ENCODE peak calls at places on chromosome 10, in four cellular contexts. S is HCT116, A is GM23338, D is HepG2. Q is an unnamed sample.

GRCh38 chr10:104264783-104265182 is 4.2 kb upstream of the GSTO2 start:
- DNase-seq in S (no peak), A (no peak), D (no peak), Q (no peak)

GRCh38 chr10:12594448-12594944 is 245.1 kb downstream of the CAMK1D start:
- DNase-seq in S (no peak), A (no peak), D (no peak), Q (no peak)

GRCh38 chr10:132631348-132631735 is 93.8 kb downstream of the INPP5A start:
- DNase-seq in S (no peak), A (no peak), D (no peak), Q (no peak)

GRCh38 chr10:72250666-72251065 is 23.1 kb upstream of the DDIT4 start:
- DNase-seq in S (no peak), A (no peak), D (no peak), Q (no peak)

GRCh38 chr10:24331457-24331856 is 122.5 kb downstream of the KIAA1217 start:
- DNase-seq in S (no peak), A (peak), D (no peak), Q (no peak)

GRCh38 chr10:83476211-83476610 is 663.1 kb upstream of the GHITM start:
- DNase-seq in S (no peak), A (no peak), D (no peak), Q (no peak)

GRCh38 chr10:75019360-75019759 is 92.1 kb upstream of the SAMD8 start:
- DNase-seq in S (no peak), A (no peak), D (no peak), Q (no peak)

GRCh38 chr10:60964257-60965235 is 20.6 kb upstream of the RHOBTB1 start:
- DNase-seq in S (peak), A (peak), D (peak), Q (no peak)

GRCh38 chr10:34967411-34967880 is 122.7 kb downstream of the CUL2 start:
- DNase-seq in S (no peak), A (no peak), D (no peak), Q (no peak)

GRCh38 chr10:48931188-48931587 is 8.5 kb downstream of the LRRC18 start:
- DNase-seq in S (no peak), A (peak), D (no peak), Q (no peak)

GRCh38 chr10:5151076-5151475 is 33.9 kb downstream of the AKR1C8 start:
- DNase-seq in S (no peak), A (no peak), D (no peak), Q (no peak)

GRCh38 chr10:123318516-123318915 is 164.3 kb downstream of the BUB3 start:
- DNase-seq in S (no peak), A (no peak), D (no peak), Q (no peak)

GRCh38 chr10:126062132-126063032 is 166.0 kb downstream of the FANK1 start:
- DNase-seq in S (peak), A (no peak), D (no peak), Q (peak)

GRCh38 chr10:80966326-80966986 is 428.8 kb downstream of the SH2D4B start:
- DNase-seq in S (no peak), A (no peak), D (no peak), Q (no peak)

GRCh38 chr10:43028143-43028542 is 48.7 kb upstream of the RET start:
- DNase-seq in S (no peak), A (no peak), D (no peak), Q (no peak)

GRCh38 chr10:71964669-71965515 is 697 bp downstream of the CHST3 start:
- DNase-seq in S (no peak), A (peak), D (no peak), Q (no peak)

GRCh38 chr10:9198611-9199010 is 1144.1 kb downstream of the GATA3 start:
- DNase-seq in S (no peak), A (no peak), D (no peak), Q (no peak)

GRCh38 chr10:59499460-59499859 is 137.1 kb upstream of the FAM13C start:
- DNase-seq in S (no peak), A (peak), D (no peak), Q (no peak)

GRCh38 chr10:71778071-71778470 is 4.8 kb upstream of the VSIR start:
- DNase-seq in S (no peak), A (no peak), D (no peak), Q (no peak)

GRCh38 chr10:72000073-72001025 is 36.2 kb downstream of the CHST3 start:
- DNase-seq in S (no peak), A (no peak), D (no peak), Q (no peak)

GRCh38 chr10:101354584-101355070 is 662 bp downstream of the BTRC start:
- DNase-seq in S (no peak), A (no peak), D (no peak), Q (no peak)

GRCh38 chr10:75403144-75404022 is 1.8 kb upstream of the ZNF503 start:
- DNase-seq in S (no peak), A (peak), D (peak), Q (no peak)

GRCh38 chr10:29896053-29896452 is 163.3 kb downstream of the JCAD start:
- DNase-seq in S (no peak), A (no peak), D (no peak), Q (no peak)

GRCh38 chr10:16384064-16384463 is 52.7 kb upstream of the PTER start:
- DNase-seq in S (no peak), A (no peak), D (no peak), Q (no peak)

GRCh38 chr10:88270061-88270808 is 312.9 kb downstream of the RNLS start:
- DNase-seq in S (no peak), A (no peak), D (no peak), Q (no peak)

GRCh38 chr10:17665742-17666141 is 21.8 kb downstream of the STAM start:
- DNase-seq in S (no peak), A (no peak), D (peak), Q (no peak)

GRCh38 chr10:76115471-76116155 is 684.2 kb downstream of the LRMDA start:
- DNase-seq in S (no peak), A (no peak), D (no peak), Q (peak)

GRCh38 chr10:92822060-92822634 is 26.2 kb upstream of the EXOC6 start:
- DNase-seq in S (no peak), A (no peak), D (peak), Q (peak)

GRCh38 chr10:21496285-21497176 is 29.0 kb downstream of the SKIDA1 start:
- DNase-seq in S (no peak), A (peak), D (peak), Q (no peak)

GRCh38 chr10:14748471-14748870 is 26.2 kb downstream of the FAM107B start:
- DNase-seq in S (no peak), A (no peak), D (no peak), Q (no peak)
- H2AFZ ChIP-seq in S (no peak), A (no peak), D (no peak), Q (no peak)

DNA sequence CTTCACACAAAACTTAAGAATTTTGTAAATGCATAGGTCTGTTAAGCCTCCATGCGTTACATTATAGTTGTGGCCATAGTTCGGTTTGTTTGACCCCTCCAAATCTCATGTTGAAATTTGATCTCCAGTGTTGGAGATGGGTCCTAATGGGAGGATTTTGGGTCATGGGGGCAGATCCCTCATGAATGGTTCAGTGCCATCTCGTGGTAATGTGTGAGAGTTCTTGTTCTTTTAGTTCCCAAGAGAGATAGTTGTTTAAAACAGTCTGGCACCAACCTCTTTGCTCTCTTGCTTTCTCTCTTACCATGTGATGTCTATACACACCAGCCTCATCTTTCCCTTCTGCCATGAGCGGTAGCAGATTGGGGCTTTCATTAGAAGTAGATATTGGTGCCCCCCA is 264.3 kb downstream of the TCF7L2 start:
- DNase-seq in S (no peak), A (peak), D (peak), Q (no peak)
- TF ChIP-seq CTCF in S (no peak), A (no peak), D (peak), Q (no peak)

DNA sequence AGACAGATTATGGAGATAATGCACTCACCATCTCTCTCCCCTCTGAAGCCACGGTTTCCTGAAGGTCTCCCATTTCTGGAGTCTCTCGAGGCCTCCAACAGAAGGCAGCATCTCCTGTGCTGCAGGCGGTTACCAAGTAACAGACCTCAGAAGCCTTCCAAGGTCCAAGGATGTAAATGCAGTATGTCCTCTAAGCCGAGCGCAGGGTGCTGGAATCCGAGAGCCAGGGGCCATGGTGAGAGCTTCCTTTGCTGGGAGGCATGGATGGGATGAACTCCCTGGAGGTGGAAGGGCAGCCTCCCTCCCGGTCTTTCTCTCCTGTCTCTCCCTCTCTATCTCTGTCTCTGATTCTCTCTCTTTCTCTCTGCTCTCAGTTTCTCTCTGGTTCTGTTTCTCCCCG is 79.8 kb downstream of the ADARB2 start:
- DNase-seq in S (no peak), A (peak), D (no peak), Q (no peak)
- TF ChIP-seq EZH2 in S (no peak), A (no peak), D (no peak), Q (no peak)

GRCh38 chr10:33335800-33336605 is 1.5 kb upstream of the NRP1 start:
- DNase-seq in S (no peak), A (peak), D (no peak), Q (no peak)

GRCh38 chr10:33335550-33335799 is 1.0 kb upstream of the NRP1 start:
- DNase-seq in S (no peak), A (peak), D (no peak), Q (no peak)

GRCh38 chr10:33334839-33335549 is 527 bp upstream of the NRP1 start:
- DNase-seq in S (peak), A (peak), D (peak), Q (no peak)

GRCh38 chr10:33333260-33334169 is 952 bp downstream of the NRP1 start:
- DNase-seq in S (no peak), A (no peak), D (no peak), Q (no peak)

GRCh38 chr10:33334170-33334838 is at the start of gene NRP1:
- DNase-seq in S (no peak), A (peak), D (no peak), Q (no peak)
- H2AFZ ChIP-seq in S (peak), A (peak), D (no peak), Q (peak)

DNA sequence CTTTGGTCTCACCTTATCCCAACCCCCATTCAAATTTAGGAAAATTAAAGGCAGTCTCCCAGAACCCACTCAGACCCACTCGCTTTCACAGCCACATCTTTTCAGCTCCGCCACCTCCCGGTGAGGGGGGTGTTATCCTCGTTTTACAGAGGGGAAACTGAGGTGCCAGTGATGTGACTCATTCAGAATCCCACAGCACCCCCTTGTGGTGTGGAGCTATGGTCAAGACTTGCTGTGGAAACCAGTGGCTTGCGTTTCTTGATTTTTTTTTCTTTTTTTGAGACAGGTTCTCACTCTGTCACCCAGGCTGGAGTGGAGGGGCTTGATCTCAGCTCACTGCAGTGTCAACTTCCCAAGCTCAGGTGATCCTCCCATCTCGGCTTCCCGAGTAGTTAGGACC is 27.6 kb downstream of the SLC35G1 start:
- DNase-seq in S (no peak), A (peak), D (no peak), Q (no peak)
- TF ChIP-seq CTCF in S (peak), A (peak), D (peak), Q (peak)

GRCh38 chr10:46518028-46518725 is 38.3 kb downstream of the GPRIN2 start:
- DNase-seq in S (no peak), A (no peak), D (no peak), Q (no peak)
- TF ChIP-seq EZH2 in S (no peak), A (no peak), D (no peak), Q (no peak)